ENCODE peak calls at places on chromosomes 11 and 22, in ten cellular contexts. N is tibial artery, D is Peyer's patch, G is stomach, I is NB4, M is H1, H is epithelial cell of esophagus, E is IMR-90, U is fibroblast of lung, K is HFF-Myc. A is an unnamed sample.

GRCh38 chr11:131464481-131464880 is 94.1 kb downstream of the NTM start:
- DNase-seq in I (no peak), D (no peak), K (no peak), N (no peak), H (no peak), M (no peak), U (no peak), G (no peak), E (no peak), A (no peak)

GRCh38 chr22:23154461-23154860 is 9.2 kb downstream of the RAB36 start:
- DNase-seq in H (no peak), K (no peak), N (no peak), I (no peak), G (no peak), U (no peak), E (no peak), M (no peak), D (no peak), A (no peak)

GRCh38 chr11:72007587-72007986 is 8.9 kb downstream of the IL18BP start:
- DNase-seq in I (no peak), M (no peak), G (no peak), E (no peak), D (no peak), H (no peak), K (no peak), U (no peak), N (no peak), A (no peak)

GRCh38 chr11:288328-289144 is at the start of gene PGGHG:
- DNase-seq in E (no peak), I (peak; percentile 73), D (peak; percentile 93), N (peak; percentile 86), K (no peak), M (no peak), G (peak; percentile 84), U (peak; percentile 8), H (peak; percentile 23), A (no peak)

GRCh38 chr22:18154821-18155390 is 4.9 kb downstream of the USP18 start:
- DNase-seq in G (no peak), K (no peak), D (no peak), E (no peak), U (peak; percentile 12), I (no peak), H (no peak), N (no peak), M (no peak), A (no peak)

GRCh38 chr22:41000040-41000565 is 48.9 kb downstream of the RBX1 start:
- DNase-seq in H (no peak), U (no peak), N (no peak), K (no peak), G (no peak), E (no peak), M (no peak), D (no peak), I (no peak), A (no peak)

GRCh38 chr22:22756109-22756508 is 111.7 kb downstream of the GGTLC2 start:
- DNase-seq in K (no peak), M (no peak), N (no peak), G (no peak), D (no peak), E (no peak), H (no peak), U (no peak), I (no peak), A (no peak)

GRCh38 chr11:124434699-124435098 is 10.0 kb upstream of the OR8B4 start:
- DNase-seq in K (no peak), I (no peak), U (no peak), E (no peak), D (no peak), H (no peak), M (no peak), N (no peak), G (no peak), A (no peak)

GRCh38 chr11:69867076-69868002 is 48.1 kb upstream of the FGF3 start:
- DNase-seq in G (no peak), M (no peak), D (peak; percentile 40), K (no peak), E (peak; percentile 53), I (no peak), H (no peak), U (peak; percentile 81), N (peak; percentile 69), A (no peak)

GRCh38 chr11:35321532-35322320 is 97.6 kb downstream of the SLC1A2 start:
- DNase-seq in D (no peak), G (no peak), K (peak; percentile 66), H (peak; percentile 59), N (no peak), U (peak; percentile 85), I (no peak), E (peak; percentile 69), M (no peak), A (peak; percentile 54)

GRCh38 chr11:38481391-38481790 is 1883.4 kb upstream of the RAG2 start:
- DNase-seq in G (no peak), N (no peak), E (no peak), M (no peak), U (no peak), D (no peak), I (no peak), H (no peak), K (no peak), A (no peak)

DNA sequence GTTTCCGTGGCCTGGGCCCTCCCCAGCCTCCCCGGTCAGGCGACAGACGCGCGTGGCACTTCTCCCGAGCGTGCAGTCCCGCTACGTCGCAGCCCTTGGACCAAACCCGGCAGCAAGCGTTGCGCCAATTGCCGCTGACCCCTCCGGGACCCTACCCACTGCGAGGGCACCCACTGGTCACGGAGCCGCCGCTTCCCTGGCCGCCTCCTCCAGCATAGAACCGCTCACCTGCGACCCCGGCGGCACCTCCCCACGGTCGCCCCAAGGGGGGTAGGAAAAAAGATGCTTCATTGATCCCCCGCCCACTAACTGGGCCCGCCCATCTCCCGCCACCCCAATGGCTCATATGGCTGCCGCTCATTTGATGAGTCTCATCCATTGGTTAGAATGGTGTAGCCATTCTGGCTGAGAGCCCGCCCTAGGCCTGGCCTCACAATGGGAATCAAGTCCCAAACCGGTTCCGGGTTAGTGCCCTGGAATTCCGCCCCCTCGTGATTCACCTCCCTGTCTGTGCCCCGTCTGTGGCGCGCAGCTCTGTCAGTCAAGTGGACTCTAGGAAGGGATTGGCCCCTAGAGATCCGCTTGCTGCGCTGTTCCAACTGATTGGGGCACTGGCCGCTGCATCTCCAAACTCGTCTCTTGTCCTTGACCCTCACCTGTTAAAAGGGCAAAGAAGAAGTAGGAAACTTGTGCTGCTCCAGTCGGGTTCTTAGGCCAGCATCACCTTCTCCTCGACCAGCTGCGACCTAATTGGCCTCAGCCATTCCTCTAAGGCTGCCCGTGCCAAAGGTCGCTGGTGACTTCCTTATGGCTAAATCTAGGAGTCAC is at the start of gene MSANTD4:
- DNase-seq in M (peak; percentile 99), I (peak; percentile 99), H (peak; percentile 100), K (peak; percentile 98), E (peak; percentile 99), N (peak; percentile 100), D (peak; percentile 99), U (peak; percentile 99), G (peak; percentile 99), A (peak; percentile 99)
- TF ChIP-seq CTCF in M (no peak), I (no peak), H (no peak), K (no peak), E (no peak), N (peak; percentile 18), D (peak; percentile 8), U (no peak), G (no peak), A (no peak)

DNA sequence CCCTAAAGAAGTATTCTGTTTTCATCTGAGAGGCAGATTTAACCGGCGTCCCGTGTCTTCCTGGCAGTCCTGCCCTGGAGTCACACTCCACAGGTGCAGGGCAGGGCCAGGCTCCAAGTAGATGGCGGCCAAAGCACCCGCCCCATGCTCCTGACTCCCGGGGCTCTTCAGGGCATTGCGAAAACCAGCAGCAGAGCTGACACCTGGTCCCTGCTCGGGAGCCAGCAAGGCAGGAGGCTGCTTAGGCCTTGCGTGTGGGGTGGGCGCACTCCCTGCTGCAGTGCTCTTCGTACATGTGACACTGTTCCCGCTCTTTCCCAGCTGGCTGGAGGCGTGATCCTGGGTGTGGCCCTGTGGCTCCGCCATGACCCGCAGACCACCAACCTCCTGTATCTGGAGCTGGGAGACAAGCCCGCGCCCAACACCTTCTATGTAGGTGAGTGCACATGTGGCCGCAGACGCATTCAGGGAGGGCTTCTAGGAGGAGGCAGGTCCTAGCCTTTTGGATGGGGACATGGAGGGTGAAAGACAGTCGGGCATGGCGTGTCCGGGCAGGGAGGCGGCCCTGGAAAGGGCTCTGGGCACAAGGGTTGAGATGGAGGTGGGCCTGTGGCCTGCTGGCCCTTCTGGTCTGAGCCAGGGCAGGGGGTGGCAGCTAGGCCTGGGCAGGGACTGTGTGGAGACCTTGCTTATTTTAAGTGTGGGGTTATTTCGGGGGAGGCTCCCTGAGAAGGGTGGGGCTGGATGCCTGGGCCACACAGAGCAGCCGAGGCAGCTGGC is 10.3 kb upstream of the TSSC4 start:
- DNase-seq in M (no peak), D (no peak), E (no peak), G (no peak), H (no peak), I (no peak), U (no peak), N (no peak), K (no peak), A (no peak)
- H3K4me3 ChIP-seq in M (no peak overlapping the region), D (no peak overlapping the region), E (no peak overlapping the region), G (no peak overlapping the region), H (no peak overlapping the region), I (no peak overlapping the region), U (no peak overlapping the region), N (no peak overlapping the region), K (no peak overlapping the region), A (no peak overlapping the region)

GRCh38 chr22:31742115-31742514 is 7.8 kb downstream of the PRR14L start:
- DNase-seq in U (no peak), H (no peak), I (no peak), E (no peak), N (no peak), D (no peak), M (no peak), K (no peak), G (no peak), A (no peak)

GRCh38 chr22:31736458-31736857 is 13.5 kb downstream of the PRR14L start:
- DNase-seq in M (no peak), G (no peak), N (no peak), E (no peak), D (no peak), H (no peak), I (no peak), K (no peak), U (no peak), A (no peak)

GRCh38 chr22:31739795-31740201 is 10.1 kb downstream of the PRR14L start:
- DNase-seq in G (no peak), U (no peak), M (no peak), H (no peak), I (no peak), K (no peak), N (no peak), D (peak; percentile 38), E (no peak), A (no peak)

GRCh38 chr22:31737932-31738331 is 12.0 kb downstream of the PRR14L start:
- DNase-seq in G (no peak), I (no peak), E (no peak), N (no peak), U (no peak), D (no peak), H (no peak), K (no peak), M (no peak), A (no peak)

GRCh38 chr22:31738566-31738965 is 11.4 kb downstream of the PRR14L start:
- DNase-seq in I (no peak), E (no peak), H (no peak), U (no peak), K (no peak), G (no peak), D (peak; percentile 25), N (no peak), M (no peak), A (no peak)
- TF ChIP-seq CTCF in I (no peak), E (no peak), H (no peak), U (no peak), K (no peak), G (no peak), D (no peak), N (no peak), M (no peak), A (no peak)

GRCh38 chr11:3359092-3359824 is 19.7 kb downstream of the ZNF195 start:
- DNase-seq in E (no peak), H (no peak), I (no peak), U (peak; percentile 8), M (no peak), D (no peak), G (no peak), K (no peak), N (no peak), A (no peak)
- H3K4me3 ChIP-seq in E (no peak overlapping the region), H (no peak overlapping the region), I (no peak overlapping the region), U (no peak overlapping the region), M (no peak overlapping the region), D (no peak overlapping the region), G (no peak overlapping the region), K (no peak overlapping the region), N (no peak overlapping the region), A (no peak overlapping the region)